ENCODE peak calls at places on chromosomes 3 and 15, in four cellular contexts. N, Y, U and Q are unnamed samples.

GRCh38 chr15:94229591-94230365 is 1.6 kb upstream of the MCTP2 start:
- DNase-seq in Y (no peak), U (peak; percentile 70), N (peak; percentile 26), Q (no peak)

GRCh38 chr3:41569632-41570338 is 370.5 kb downstream of the CTNNB1 start:
- DNase-seq in Y (no peak), U (no peak), N (no peak), Q (no peak)

GRCh38 chr3:153956621-153957020 is 164.6 kb upstream of the ARHGEF26 start:
- DNase-seq in U (no peak), N (no peak), Y (no peak), Q (no peak)

GRCh38 chr3:190617185-190617584 is 103.3 kb downstream of the IL1RAP start:
- DNase-seq in U (peak; percentile 25), N (peak; percentile 95), Y (no peak), Q (no peak)

GRCh38 chr15:74399511-74400312 is 32.3 kb upstream of the CYP11A1 start:
- DNase-seq in Y (no peak), N (no peak), U (no peak), Q (no peak)

GRCh38 chr3:33729993-33730392 is 11.9 kb upstream of the CLASP2 start:
- DNase-seq in Y (no peak), N (no peak), U (no peak), Q (no peak)

GRCh38 chr3:181316481-181316880 is 326.9 kb upstream of the DNAJC19 start:
- DNase-seq in N (no peak), Y (peak; percentile 1), U (no peak), Q (no peak)

GRCh38 chr15:78638658-78639314 is 2.2 kb downstream of the CHRNB4 start:
- DNase-seq in N (peak; percentile 41), Y (peak; percentile 71), U (no peak), Q (peak; percentile 77)

GRCh38 chr3:42659451-42660130 is 6.1 kb downstream of the ZBTB47 start:
- DNase-seq in Y (no peak), U (no peak), N (no peak), Q (no peak)

GRCh38 chr3:107753494-107753893 is 230.7 kb downstream of the BBX start:
- DNase-seq in U (no peak), N (peak; percentile 52), Y (peak; percentile 39), Q (no peak)

GRCh38 chr3:197802505-197803459 is 11.7 kb downstream of the LRCH3 start:
- DNase-seq in N (no peak), U (no peak), Y (peak; percentile 20), Q (no peak)

GRCh38 chr3:100600181-100601042 is 9.0 kb upstream of the ADGRG7 start:
- DNase-seq in N (peak; percentile 42), U (peak; percentile 43), Y (no peak), Q (no peak)

GRCh38 chr15:34357653-34358052 is 9.3 kb downstream of the LPCAT4 start:
- DNase-seq in U (no peak), Y (no peak), N (no peak), Q (no peak)

GRCh38 chr3:170622369-170623159 is 36.7 kb upstream of the SLC7A14 start:
- DNase-seq in N (no peak), Y (peak; percentile 68), U (no peak), Q (no peak)

GRCh38 chr3:144482876-144483275 is 511.3 kb downstream of the DIPK2A start:
- DNase-seq in U (no peak), N (no peak), Y (no peak), Q (no peak)

GRCh38 chr3:141795311-141795710 is 32.1 kb downstream of the GRK7 start:
- DNase-seq in Y (no peak), U (no peak), N (peak; percentile 47), Q (no peak)

GRCh38 chr3:174858353-174858752 is 781 bp upstream of the NAALADL2 start:
- DNase-seq in U (no peak), N (no peak), Y (no peak), Q (no peak)

GRCh38 chr3:50324351-50325144 is 2.0 kb upstream of the HYAL2 start:
- DNase-seq in U (no peak), Y (peak; percentile 86), N (peak; percentile 68), Q (no peak)

GRCh38 chr15:79195802-79196201 is 86.7 kb upstream of the ANKRD34C start:
- DNase-seq in N (no peak), Y (no peak), U (no peak), Q (no peak)

GRCh38 chr3:150059729-150060128 is 89.0 kb upstream of the PFN2 start:
- DNase-seq in N (no peak), U (no peak), Y (no peak), Q (no peak)

GRCh38 chr3:106261915-106262683 is 393.3 kb upstream of the CBLB start:
- DNase-seq in U (no peak), Y (no peak), N (no peak), Q (no peak)

GRCh38 chr15:37106490-37107001 is 6.2 kb upstream of the MEIS2 start:
- DNase-seq in N (peak; percentile 19), U (no peak), Y (peak; percentile 65), Q (no peak)

GRCh38 chr15:45314960-45315359 is 62.9 kb downstream of the SLC28A2 start:
- DNase-seq in U (no peak), N (no peak), Y (peak; percentile 69), Q (no peak)

GRCh38 chr3:45186871-45187270 is 39.2 kb downstream of the TMEM158 start:
- DNase-seq in Y (no peak), N (no peak), U (no peak), Q (no peak)

GRCh38 chr3:58059349-58060321 is 51.4 kb downstream of the FLNB start:
- DNase-seq in N (no peak), U (no peak), Y (peak; percentile 56), Q (no peak)

GRCh38 chr3:71520186-71521020 is 63.1 kb downstream of the FOXP1 start:
- DNase-seq in Y (peak; percentile 24), N (no peak), U (no peak), Q (no peak)

GRCh38 chr3:26967531-26967930 is 345.0 kb downstream of the LRRC3B start:
- DNase-seq in Y (no peak), U (no peak), N (no peak), Q (no peak)

GRCh38 chr3:99332726-99333125 is 305.7 kb upstream of the COL8A1 start:
- DNase-seq in Y (no peak), U (no peak), N (no peak), Q (no peak)

GRCh38 chr3:42195879-42196330 is 70.1 kb downstream of the CCK start:
- DNase-seq in U (peak; percentile 95), Y (no peak), N (no peak), Q (no peak)

GRCh38 chr3:12142476-12142875 is 16.2 kb downstream of the TIMP4 start:
- DNase-seq in Y (no peak), U (no peak), N (no peak), Q (no peak)

GRCh38 chr3:71944482-71944881 is 159.5 kb upstream of the PROK2 start:
- DNase-seq in U (no peak), Y (no peak), N (no peak), Q (no peak)

GRCh38 chr3:61610316-61610715 is 48.9 kb downstream of the PTPRG start:
- DNase-seq in N (no peak), Y (no peak), U (no peak), Q (no peak)

GRCh38 chr15:42734076-42734672 is 2.8 kb downstream of the CDAN1 start:
- DNase-seq in Y (no peak), N (no peak), U (no peak), Q (no peak)

GRCh38 chr3:27317096-27317495 is 52.1 kb downstream of the NEK10 start:
- DNase-seq in Y (no peak), U (no peak), N (no peak), Q (no peak)

GRCh38 chr3:143383433-143383832 is 263.9 kb downstream of the CHST2 start:
- DNase-seq in U (no peak), Y (no peak), N (no peak), Q (no peak)

GRCh38 chr15:85718271-85718971 is 76.3 kb downstream of the KLHL25 start:
- DNase-seq in Y (no peak), U (no peak), N (no peak), Q (no peak)

GRCh38 chr3:15768421-15769255 is 29.1 kb downstream of the ANKRD28 start:
- DNase-seq in Y (peak; percentile 36), U (peak; percentile 65), N (peak; percentile 20), Q (no peak)

GRCh38 chr15:66884661-66885237 is 180.7 kb upstream of the SMAD3 start:
- DNase-seq in N (no peak), U (no peak), Y (no peak), Q (no peak)
- TF ChIP-seq SPI1 in N (no peak), U (no peak), Y (no peak), Q (no peak)

GRCh38 chr3:112334709-112335108 is 1.8 kb downstream of the CD200 start:
- DNase-seq in U (no peak), Y (no peak), N (no peak), Q (no peak)
- TF ChIP-seq SPI1 in U (no peak), Y (no peak), N (no peak), Q (no peak)

GRCh38 chr3:52090131-52090548 is 33.8 kb upstream of the DUSP7 start:
- DNase-seq in Y (no peak), U (no peak), N (no peak), Q (no peak)
- TF ChIP-seq SPI1 in Y (no peak), U (no peak), N (no peak), Q (no peak)

DNA sequence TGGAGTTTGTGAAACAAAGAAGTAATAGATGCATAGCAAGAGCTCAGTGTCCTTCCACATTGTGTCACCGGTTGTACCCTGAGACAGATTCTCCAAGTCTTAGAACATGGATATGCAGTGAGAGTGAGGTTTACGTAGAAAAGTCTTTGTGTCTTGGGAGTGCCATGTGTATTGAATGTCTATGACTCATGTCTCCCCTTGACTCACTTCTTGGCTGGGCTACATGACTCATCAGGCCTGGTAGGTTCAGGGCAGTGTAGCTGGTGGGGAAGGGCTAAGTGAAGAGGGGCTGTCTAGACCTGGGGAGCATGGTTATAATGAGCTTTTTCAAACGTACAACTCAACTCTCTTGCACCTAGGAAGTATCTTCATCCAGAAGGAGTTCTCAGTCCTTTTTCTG is 167.4 kb downstream of the GAP43 start:
- DNase-seq in U (no peak), Y (peak; percentile 38), N (no peak), Q (no peak)
- TF ChIP-seq SPI1 in U (no peak), Y (no peak), N (no peak), Q (no peak)

GRCh38 chr3:11128682-11129632 is 25.3 kb upstream of the HRH1 start:
- DNase-seq in Y (no peak), U (no peak), N (no peak), Q (no peak)
- TF ChIP-seq SPI1 in Y (no peak), U (no peak), N (no peak), Q (no peak)

GRCh38 chr3:127749787-127750225 is 72.5 kb downstream of the MGLL start:
- DNase-seq in Y (peak; percentile 7), N (no peak), U (no peak), Q (no peak)
- TF ChIP-seq SPI1 in Y (no peak), N (no peak), U (no peak), Q (no peak)

GRCh38 chr3:130827486-130827885 is 66.4 kb upstream of the ATP2C1 start:
- DNase-seq in N (no peak), U (no peak), Y (no peak), Q (no peak)

GRCh38 chr3:130826516-130826915 is 67.4 kb upstream of the ATP2C1 start:
- DNase-seq in N (no peak), U (no peak), Y (no peak), Q (no peak)

GRCh38 chr3:130829575-130829947 is 64.3 kb upstream of the ATP2C1 start:
- DNase-seq in N (no peak), U (no peak), Y (no peak), Q (no peak)

GRCh38 chr3:130831716-130832400 is 62.0 kb upstream of the ATP2C1 start:
- DNase-seq in Y (peak; percentile 28), U (no peak), N (no peak), Q (no peak)

GRCh38 chr3:130828931-130829574 is 64.8 kb upstream of the ATP2C1 start:
- DNase-seq in Y (no peak), U (no peak), N (no peak), Q (no peak)
- TF ChIP-seq SPI1 in Y (no peak), U (no peak), N (no peak), Q (no peak)